ENCODE peak calls at places on chromosomes 16 and 17, in five cellular contexts. M, T, K, V and J are unnamed samples. For H3K27me3, the result is how much of the 10 kb centered on the place peaks cover.

GRCh38 chr17:9594065-9594464 is 17.6 kb downstream of the CFAP52 start:
- DNase-seq in M (no peak), V (no peak), K (no peak), T (no peak), J (no peak)

GRCh38 chr16:12781777-12782176 is 21.9 kb downstream of the CPPED1 start:
- DNase-seq in M (no peak), K (no peak), V (no peak), T (no peak), J (no peak)

GRCh38 chr17:75476274-75476673 is 19.8 kb downstream of the TMEM94 start:
- DNase-seq in M (no peak), T (peak), V (no peak), K (no peak), J (no peak)

GRCh38 chr16:57372372-57373116 is at the start of gene CX3CL1:
- DNase-seq in V (no peak), M (peak), K (peak), T (peak), J (peak)

GRCh38 chr16:81493755-81494433 is 49.3 kb downstream of the CMIP start:
- DNase-seq in V (no peak), M (no peak), T (peak), K (peak), J (peak)

GRCh38 chr16:67977469-67978227 is 2.7 kb downstream of the DPEP3 start:
- DNase-seq in M (no peak), V (no peak), T (no peak), K (no peak), J (no peak)

GRCh38 chr17:44170499-44171201 is at the start of gene ASB16:
- DNase-seq in T (peak), V (no peak), K (no peak), M (no peak), J (peak)

GRCh38 chr16:168424-168823 is 2.6 kb downstream of the HBM start:
- DNase-seq in M (no peak), V (no peak), K (no peak), T (no peak), J (no peak)

GRCh38 chr17:39971076-39971603 is 8.3 kb downstream of the GSDMA start:
- DNase-seq in T (no peak), V (no peak), K (no peak), M (no peak), J (no peak)

GRCh38 chr16:48277158-48277557 is 29.8 kb upstream of the ABCC11 start:
- DNase-seq in T (no peak), M (no peak), K (no peak), V (no peak), J (peak)

GRCh38 chr16:69564845-69565610 is 738 bp upstream of the NFAT5 start:
- DNase-seq in M (no peak), T (no peak), V (no peak), K (no peak), J (no peak)

GRCh38 chr17:29504711-29505110 is 62.1 kb downstream of the ABHD15 start:
- DNase-seq in V (no peak), T (peak), M (no peak), K (no peak), J (no peak)

GRCh38 chr17:75240394-75241142 is 20.8 kb downstream of the GGA3 start:
- DNase-seq in M (no peak), T (peak), V (no peak), K (no peak), J (no peak)

GRCh38 chr17:66965801-66966528 is 1.5 kb downstream of the CACNG4 start:
- DNase-seq in M (no peak), K (no peak), V (no peak), T (no peak), J (no peak)

GRCh38 chr17:48725294-48726064 is 2.5 kb downstream of the PRAC2 start:
- DNase-seq in M (peak), V (no peak), T (no peak), K (no peak), J (no peak)

GRCh38 chr16:24036614-24037013 is 200.8 kb downstream of the PRKCB start:
- DNase-seq in K (no peak), M (no peak), V (no peak), T (peak), J (peak)

GRCh38 chr16:73847090-73847489 is 449.5 kb upstream of the PSMD7 start:
- DNase-seq in M (no peak), T (no peak), K (no peak), V (no peak), J (no peak)

GRCh38 chr17:73586921-73587680 is 57.1 kb downstream of the SDK2 start:
- DNase-seq in K (no peak), M (no peak), V (no peak), T (no peak), J (no peak)

GRCh38 chr16:70163596-70163995 is 10.0 kb upstream of the CLEC18C start:
- DNase-seq in M (no peak), V (no peak), K (no peak), T (no peak), J (no peak)

GRCh38 chr16:14427371-14427948 is 202.6 kb downstream of the PARN start:
- DNase-seq in T (peak), M (no peak), K (no peak), V (no peak), J (no peak)

GRCh38 chr17:62781356-62781755 is 26.8 kb downstream of the MARCHF10 start:
- DNase-seq in V (no peak), M (no peak), K (peak), T (peak), J (no peak)

GRCh38 chr17:43434902-43435319 is 36.1 kb downstream of the ARL4D start:
- DNase-seq in V (no peak), M (no peak), T (no peak), K (no peak), J (peak)

GRCh38 chr17:6455321-6455705 is 11.1 kb downstream of the PIMREG start:
- DNase-seq in K (no peak), V (no peak), T (peak), M (no peak), J (peak)

GRCh38 chr16:11205754-11206459 is 50.1 kb downstream of the SOCS1 start:
- DNase-seq in V (no peak), T (peak), K (peak), M (no peak), J (no peak)

GRCh38 chr17:8964801-8965393 is 610 bp downstream of the PIK3R5 start:
- DNase-seq in M (no peak), V (no peak), K (no peak), T (no peak), J (no peak)

GRCh38 chr17:29572691-29573557 is 4.4 kb downstream of the TP53I13 start:
- DNase-seq in M (peak), T (peak), K (peak), V (no peak), J (peak)

GRCh38 chr17:72518333-72518732 is 397.5 kb downstream of the SOX9 start:
- DNase-seq in K (no peak), M (no peak), V (no peak), T (no peak), J (no peak)
- H3K27ac ChIP-seq in K (no peak), M (no peak), V (peak), T (no peak), J (peak)

DNA sequence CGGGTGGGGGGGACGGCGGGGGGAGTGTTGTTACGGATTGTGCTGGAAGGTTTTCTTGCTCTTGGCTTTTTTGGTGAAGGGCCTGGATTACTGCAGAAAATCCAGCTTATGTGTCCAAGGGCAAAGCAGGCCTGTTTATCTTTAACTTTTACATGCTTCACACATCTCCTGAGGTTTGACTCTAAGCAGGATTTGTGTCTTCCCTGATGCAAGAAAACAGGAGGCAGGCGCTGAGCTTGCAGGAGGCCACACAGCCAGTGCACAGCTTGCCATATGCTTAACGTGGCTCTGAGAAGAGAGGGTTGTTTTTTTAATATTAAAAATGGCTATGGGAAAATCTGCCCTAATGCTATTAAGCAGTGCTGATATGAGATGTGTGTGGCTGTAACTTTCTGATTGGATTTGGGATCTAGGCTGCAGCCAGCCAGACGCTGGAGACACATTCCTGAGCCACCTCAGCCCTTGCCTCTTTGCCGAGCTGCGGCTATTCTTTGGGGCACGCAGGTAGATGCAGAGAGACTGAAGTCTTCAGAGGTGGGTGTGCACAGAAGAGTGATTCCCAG is 20.4 kb upstream of the RPTOR start:
- DNase-seq in T (no peak), V (no peak), M (no peak), K (no peak), J (no peak)
- H3K27me3 ChIP-seq in T (under half), V (half or more), M (under half), K (under half), J (under half)

DNA sequence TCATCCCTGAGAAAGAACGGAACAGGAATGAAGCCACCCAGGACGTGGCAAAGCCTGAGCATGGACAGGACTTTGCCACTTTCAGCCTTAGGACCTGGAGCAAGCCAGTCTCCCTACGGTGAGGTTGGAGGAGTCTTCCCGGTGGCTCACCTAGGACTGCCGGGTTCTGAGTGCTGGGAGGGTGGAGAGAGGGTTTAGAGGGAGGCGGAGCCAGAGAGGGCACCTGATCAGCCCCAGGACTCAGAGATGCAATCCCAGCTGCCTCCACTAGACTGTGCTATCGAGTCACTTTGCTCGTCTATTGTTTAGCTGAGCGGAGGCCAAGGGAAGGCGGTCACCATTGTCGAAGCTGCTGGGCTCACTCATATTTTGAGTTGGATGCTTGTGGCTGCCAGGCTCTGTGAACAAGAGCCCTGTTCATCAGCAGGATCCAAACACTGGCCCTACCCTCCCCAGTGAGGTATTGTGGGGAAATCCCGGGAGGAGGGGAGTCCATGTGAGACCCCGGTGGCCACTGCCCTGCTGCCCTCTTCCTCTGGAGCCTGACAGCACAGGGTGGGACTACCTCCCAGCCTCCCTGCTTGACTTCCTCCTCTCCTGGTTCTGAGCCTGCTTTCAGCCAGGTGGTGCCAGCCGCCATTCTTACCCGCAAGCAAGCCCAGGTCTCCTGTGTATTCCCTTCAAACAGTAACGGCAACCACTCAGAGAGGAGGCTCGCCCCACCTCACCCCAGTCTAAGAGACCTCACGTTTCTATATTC is 7.0 kb downstream of the KRT14 start:
- DNase-seq in T (peak), M (peak), K (peak), V (no peak), J (peak)
- TF ChIP-seq POLR2A in T (no peak), M (peak), K (no peak), V (peak), J (no peak)

DNA sequence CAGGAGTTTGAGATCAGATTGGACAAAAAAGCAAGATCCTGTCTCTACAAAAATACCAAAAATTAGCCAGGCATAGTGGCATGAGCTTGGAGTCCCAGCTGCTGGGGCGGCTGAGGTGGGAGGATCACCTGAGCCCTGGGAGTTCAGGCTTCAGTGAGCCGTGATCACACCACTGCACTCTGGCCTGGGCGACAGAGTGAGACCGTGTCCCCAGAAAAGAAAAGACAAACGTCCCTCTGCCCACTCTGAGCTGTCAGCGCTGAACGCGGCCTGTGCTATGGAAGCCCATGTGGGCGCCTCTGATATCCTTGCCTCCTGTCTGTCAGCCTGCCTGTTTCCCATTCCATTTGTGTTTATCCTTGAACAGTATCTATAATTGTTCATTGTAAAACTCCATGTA is 50.8 kb downstream of the FOXK2 start:
- DNase-seq in V (no peak), K (no peak), M (no peak), T (no peak), J (peak)
- H3K27ac ChIP-seq in V (no peak), K (no peak), M (no peak), T (no peak), J (peak)

DNA sequence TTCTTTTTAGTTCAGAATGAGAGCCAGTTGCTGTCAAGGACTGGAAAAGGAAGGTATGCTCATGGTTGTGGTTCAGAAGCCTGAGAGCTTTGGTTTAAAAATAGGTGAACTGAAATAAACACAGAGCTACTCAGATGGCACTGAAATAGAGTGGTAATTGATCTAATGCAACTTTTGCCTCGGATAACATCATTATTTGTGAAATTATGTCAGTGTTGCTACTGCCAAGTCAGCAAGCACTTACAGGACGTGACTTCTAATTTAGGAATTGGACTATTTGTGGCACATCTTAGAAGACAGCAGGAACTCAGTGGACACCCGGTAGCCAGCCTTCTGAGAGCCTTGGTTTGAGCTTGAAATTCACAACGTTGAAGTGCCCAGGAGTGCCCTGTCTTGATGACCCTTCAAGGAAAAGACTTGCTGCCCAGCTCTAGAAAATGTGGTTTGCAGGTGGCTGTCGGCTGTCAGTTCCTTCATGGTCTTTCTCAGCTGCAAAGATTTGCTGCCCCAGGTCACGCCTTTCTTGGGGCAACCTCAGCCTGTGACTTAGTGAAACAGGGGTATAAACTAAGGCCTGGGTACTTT is 42.0 kb upstream of the XYLT1 start:
- DNase-seq in K (no peak), V (no peak), M (no peak), T (peak), J (peak)
- H3K27me3 ChIP-seq in K (under half), V (under half), M (under half), T (under half), J (under half)

DNA sequence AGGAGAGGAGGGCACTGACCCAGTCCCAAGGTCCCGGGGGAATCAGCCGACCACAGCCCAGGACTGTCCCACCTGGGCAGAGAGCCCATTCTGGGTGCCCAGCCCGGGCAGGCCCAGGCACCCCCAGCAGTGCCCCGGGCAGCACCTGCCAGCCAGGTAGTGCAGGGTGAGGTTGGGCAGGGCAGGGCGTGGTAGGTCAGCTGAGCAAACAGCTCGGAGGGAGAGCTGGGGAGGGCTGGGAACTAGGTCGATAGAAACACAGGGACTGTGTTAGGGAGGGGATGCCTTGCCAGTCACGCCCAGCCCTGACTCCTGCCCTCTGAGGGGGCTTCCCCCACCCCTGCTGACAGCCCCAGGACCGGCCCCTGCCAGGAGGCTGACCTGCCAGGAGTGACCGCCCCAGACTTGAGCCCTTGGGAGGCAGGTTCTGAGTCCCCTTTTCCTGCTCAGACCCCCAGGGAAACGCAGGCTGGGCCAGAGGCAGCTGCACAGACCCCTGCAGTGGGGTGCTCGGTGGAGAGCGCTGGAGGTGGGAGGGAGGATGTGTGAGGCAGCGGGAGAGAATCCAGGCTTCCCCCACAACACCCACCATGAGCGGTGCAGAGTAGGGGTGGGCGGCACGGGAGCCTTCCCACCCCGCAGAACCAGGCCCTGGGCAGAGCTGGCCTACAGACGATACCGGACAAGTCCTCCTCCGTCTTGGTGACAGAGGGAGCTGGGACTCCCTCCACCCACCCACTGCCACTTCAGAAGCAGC is 4.7 kb downstream of the HS3ST6 start:
- DNase-seq in M (no peak), T (no peak), K (peak), V (no peak), J (no peak)
- TF ChIP-seq POLR2A in M (no peak), T (no peak), K (peak), V (peak), J (no peak)